ENCODE peak calls at places on chromosomes 11 and 22, in five cellular contexts. R is AG09309, H is NCI-H1105, B is NCI-H2029, F is IMR-90. L is an unnamed sample.

GRCh38 chr22:20750461-20751184 is 23.3 kb upstream of the SERPIND1 start:
- DNase-seq in R (peak), H (peak), B (peak), F (peak), L (no peak)

GRCh38 chr11:96506953-96507354 is 117.1 kb downstream of the JRKL start:
- DNase-seq in R (no peak), H (no peak), B (no peak), F (no peak), L (no peak)

GRCh38 chr11:86606849-86607481 is 65.5 kb downstream of the ME3 start:
- DNase-seq in R (no peak), H (no peak), B (no peak), F (peak), L (no peak)

GRCh38 chr22:30875481-30876215 is 92.9 kb downstream of the MORC2 start:
- DNase-seq in R (no peak), H (no peak), B (no peak), F (no peak), L (no peak)

GRCh38 chr11:109604506-109604905 is 182.5 kb downstream of the C11orf87 start:
- DNase-seq in R (no peak), H (no peak), B (no peak), F (no peak), L (no peak)

GRCh38 chr11:47271961-47272661 is 2.2 kb downstream of the MADD start:
- DNase-seq in R (no peak), H (peak), B (peak), F (no peak), L (peak)

GRCh38 chr11:70871881-70872280 is 380.5 kb downstream of the SHANK2 start:
- DNase-seq in R (no peak), H (no peak), B (peak), F (peak), L (no peak)

GRCh38 chr22:46806789-46807188 is 44.3 kb downstream of the TBC1D22A start:
- DNase-seq in R (no peak), H (no peak), B (no peak), F (no peak), L (no peak)

GRCh38 chr11:68312117-68312779 is at the start of gene LRP5:
- DNase-seq in R (no peak), H (peak), B (no peak), F (peak), L (no peak)

GRCh38 chr11:35144103-35144741 is 5.3 kb downstream of the CD44 start:
- DNase-seq in R (peak), H (no peak), B (no peak), F (peak), L (no peak)

GRCh38 chr11:95459268-95460040 is 228.5 kb upstream of the SESN3 start:
- DNase-seq in R (no peak), H (peak), B (no peak), F (no peak), L (peak)

GRCh38 chr11:94997437-94997836 is 23.9 kb downstream of the KDM4D start:
- DNase-seq in R (no peak), H (no peak), B (no peak), F (no peak), L (no peak)

L was measured in NCI-H2171.